ENCODE peak calls at places on chromosomes 7 and 10, in eight cellular contexts. E is AG10803, B is hepatocyte, C is endodermal cell, X is cardiac muscle cell, J is fibroblast of pulmonary artery, W is cardiac fibroblast, M is osteocyte. A is an unnamed sample.

GRCh38 chr7:30697716-30698460 is 15.6 kb upstream of the CRHR2 start:
- DNase-seq in C (peak), J (no peak), E (no peak), M (no peak), W (no peak), X (no peak), B (no peak), A (peak)

GRCh38 chr7:19709249-19709578 is 377 bp upstream of the POLR1F start:
- DNase-seq in M (no peak), W (no peak), B (no peak), X (no peak), C (no peak), E (no peak), J (no peak), A (no peak)

GRCh38 chr10:122454603-122455080 is at the start of gene ARMS2:
- DNase-seq in B (no peak), C (no peak), W (no peak), M (no peak), J (no peak), E (no peak), X (no peak), A (no peak)

GRCh38 chr7:21850531-21851285 is 95.0 kb downstream of the CDCA7L start:
- DNase-seq in C (no peak), M (no peak), B (no peak), E (peak), J (peak), W (peak), X (no peak), A (peak)

GRCh38 chr10:60348982-60349381 is 40.7 kb downstream of the ANK3 start:
- DNase-seq in W (peak), X (peak), J (peak), M (no peak), B (no peak), E (peak), C (no peak), A (no peak)

GRCh38 chr7:101625076-101625914 is 3.8 kb downstream of the MYL10 start:
- DNase-seq in X (peak), E (no peak), W (no peak), C (peak), B (no peak), J (peak), M (no peak), A (no peak)

GRCh38 chr10:76981251-76981650 is 656.4 kb downstream of the KCNMA1 start:
- DNase-seq in B (no peak), X (no peak), C (no peak), W (no peak), E (no peak), J (no peak), M (no peak), A (no peak)

GRCh38 chr7:92778972-92779371 is 57.4 kb downstream of the CDK6 start:
- DNase-seq in E (peak), J (peak), W (peak), X (peak), B (no peak), M (no peak), C (no peak), A (no peak)

GRCh38 chr7:43232376-43232775 is 119.9 kb downstream of the HECW1 start:
- DNase-seq in E (no peak), M (no peak), J (no peak), X (peak), W (no peak), C (no peak), B (no peak), A (no peak)

GRCh38 chr10:89975716-89976243 is 274.4 kb downstream of the KIF20B start:
- DNase-seq in X (no peak), J (no peak), C (no peak), W (no peak), M (no peak), E (no peak), B (no peak), A (no peak)

GRCh38 chr10:5971886-5972285 is 5.5 kb downstream of the IL15RA start:
- DNase-seq in E (peak), C (no peak), B (no peak), X (peak), J (peak), W (no peak), M (peak), A (no peak)

GRCh38 chr7:40883826-40884225 is 749.0 kb downstream of the SUGCT start:
- DNase-seq in M (no peak), J (no peak), E (no peak), C (no peak), X (no peak), B (no peak), W (no peak), A (no peak)

GRCh38 chr7:115649429-115649828 is 381.1 kb downstream of the TFEC start:
- DNase-seq in B (no peak), J (no peak), M (no peak), W (no peak), X (no peak), E (no peak), C (no peak), A (no peak)

GRCh38 chr10:103921750-103922195 is 3.8 kb upstream of the STN1 start:
- DNase-seq in J (peak), M (no peak), C (peak), B (peak), X (peak), W (peak), E (no peak), A (no peak)

GRCh38 chr7:36736827-36737211 is 12.5 kb upstream of the AOAH start:
- DNase-seq in C (no peak), E (no peak), B (no peak), W (no peak), M (no peak), X (no peak), J (no peak), A (no peak)

GRCh38 chr7:20330176-20330796 is 414 bp upstream of the ITGB8 start:
- DNase-seq in B (peak), X (peak), J (peak), C (peak), M (peak), W (peak), E (peak), A (peak)

GRCh38 chr7:148567524-148567923 is 23.0 kb upstream of the C7orf33 start:
- DNase-seq in B (no peak), X (no peak), W (no peak), M (no peak), C (peak), E (no peak), J (no peak), A (no peak)

GRCh38 chr7:47190462-47190861 is 391.4 kb downstream of the TNS3 start:
- DNase-seq in E (no peak), C (peak), M (peak), X (no peak), B (no peak), W (no peak), J (no peak), A (no peak)

GRCh38 chr7:45717537-45718235 is 143.5 kb downstream of the ADCY1 start:
- DNase-seq in W (no peak), X (no peak), M (no peak), C (no peak), E (no peak), B (no peak), J (no peak), A (no peak)

GRCh38 chr7:55594870-55595269 is 22.6 kb upstream of the VOPP1 start:
- DNase-seq in E (no peak), W (no peak), M (no peak), C (no peak), X (no peak), J (no peak), B (no peak), A (no peak)

GRCh38 chr7:55594414-55594813 is 22.1 kb upstream of the VOPP1 start:
- DNase-seq in C (peak), E (no peak), M (no peak), J (no peak), X (no peak), W (no peak), B (no peak), A (no peak)

GRCh38 chr7:55592492-55592891 is 20.2 kb upstream of the VOPP1 start:
- DNase-seq in B (no peak), W (no peak), J (no peak), M (no peak), E (no peak), C (no peak), X (no peak), A (no peak)

GRCh38 chr7:55593172-55593514 is 20.8 kb upstream of the VOPP1 start:
- DNase-seq in E (no peak), C (peak), B (no peak), J (no peak), W (no peak), M (no peak), X (no peak), A (no peak)

GRCh38 chr7:55593515-55594318 is 21.4 kb upstream of the VOPP1 start:
- DNase-seq in J (peak), M (no peak), B (peak), C (peak), E (peak), W (peak), X (peak), A (no peak)
- TF ChIP-seq CTCF in J (peak), M (peak), B (peak), C (peak), E (peak), W (peak), X (peak), A (peak)

DNA sequence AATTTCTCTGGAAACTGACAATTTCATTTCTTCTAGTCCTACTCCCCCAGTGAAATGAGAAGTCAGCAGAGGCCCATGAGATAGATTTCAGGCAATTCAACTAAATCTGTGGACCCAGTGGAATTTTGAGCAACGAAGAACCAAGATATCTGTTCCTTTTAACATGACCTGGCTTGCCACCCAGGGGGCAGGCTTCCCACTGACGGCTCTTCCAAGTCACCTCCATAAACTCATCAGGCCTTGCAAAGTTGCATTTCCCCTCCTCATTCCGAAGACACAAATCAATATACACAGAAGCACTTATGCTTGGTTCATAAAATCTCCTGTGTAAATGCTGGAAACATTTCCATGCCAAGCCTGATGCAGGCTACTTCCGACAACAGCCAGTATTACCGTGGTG is 1.8 kb downstream of the FRMD4A start:
- DNase-seq in J (no peak), B (no peak), C (peak), E (no peak), X (no peak), M (no peak), W (no peak), A (no peak)
- TF ChIP-seq CTCF in J (no peak), B (no peak), C (peak), E (no peak), X (no peak), M (no peak), W (no peak), A (no peak)

GRCh38 chr10:4470231-4470840 is 355.7 kb upstream of the AKR1E2 start:
- DNase-seq in C (no peak), J (peak), W (peak), B (no peak), X (peak), M (no peak), E (peak), A (no peak)
- TF ChIP-seq CTCF in C (no peak), J (peak), W (no peak), B (no peak), X (no peak), M (no peak), E (no peak), A (no peak)

DNA sequence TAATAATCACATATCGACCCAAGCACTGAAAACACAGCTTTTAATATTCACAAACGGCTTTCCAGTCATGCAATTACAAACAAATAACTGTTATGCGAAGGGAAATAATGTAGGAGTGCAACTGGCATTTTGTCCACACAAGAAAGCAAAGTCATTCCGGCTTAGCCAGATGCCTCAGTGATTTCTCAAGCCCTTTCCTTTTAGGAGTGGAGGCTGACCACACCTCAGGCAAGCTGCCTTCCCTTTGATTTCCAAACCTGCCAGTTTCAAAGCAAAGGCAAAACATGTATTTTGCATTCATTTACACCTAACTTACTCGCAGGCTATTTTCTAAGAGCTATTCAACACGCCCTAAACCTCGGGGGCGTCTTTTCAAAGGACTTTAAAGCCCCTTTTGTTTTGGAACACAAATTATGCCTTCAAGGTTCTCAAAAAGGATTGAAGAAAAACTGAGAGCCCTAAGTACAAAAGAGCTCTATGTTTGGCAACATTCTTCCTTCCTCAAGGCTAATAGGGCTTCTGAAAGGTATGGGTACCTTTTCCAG is 109.6 kb downstream of the CPXM2 start:
- DNase-seq in W (no peak), E (peak), J (no peak), M (no peak), C (peak), X (no peak), B (no peak), A (no peak)
- TF ChIP-seq CTCF in W (no peak), E (no peak), J (no peak), M (no peak), C (no peak), X (no peak), B (no peak), A (no peak)

DNA sequence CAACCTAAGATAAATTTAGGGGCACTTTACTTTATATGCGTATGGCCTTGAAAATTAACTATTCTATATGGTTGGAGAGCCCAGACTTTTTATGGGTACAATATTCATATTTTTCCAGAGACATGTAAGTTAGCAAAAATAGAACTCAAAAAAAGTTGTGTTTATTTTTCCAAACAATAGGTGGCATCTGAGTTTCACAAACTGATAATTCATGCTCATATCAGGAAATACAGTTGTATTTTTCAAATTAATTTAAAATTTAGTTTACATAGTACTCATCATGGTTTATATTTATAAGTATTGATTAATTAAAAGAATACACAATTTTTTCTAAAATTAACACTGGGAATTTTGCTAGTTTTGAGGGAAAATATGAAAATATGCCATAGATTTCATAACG is 34.6 kb downstream of the ANKRD7 start:
- DNase-seq in W (no peak), M (no peak), J (peak), B (no peak), E (no peak), X (peak), C (no peak), A (no peak)
- TF ChIP-seq CTCF in W (no peak), M (peak), J (no peak), B (peak), E (no peak), X (no peak), C (no peak), A (no peak)

GRCh38 chr7:131267631-131268030 is 60.0 kb upstream of the MKLN1 start:
- DNase-seq in W (no peak), M (no peak), X (no peak), J (no peak), C (no peak), E (peak), B (no peak), A (no peak)
- TF ChIP-seq CTCF in W (no peak), M (no peak), X (no peak), J (no peak), C (no peak), E (no peak), B (no peak), A (no peak)

GRCh38 chr10:50417486-50417905 is 166.2 kb upstream of the ASAH2 start:
- DNase-seq in W (peak), B (no peak), M (no peak), E (peak), C (no peak), J (peak), X (no peak), A (no peak)

GRCh38 chr10:50415292-50415691 is 164.0 kb upstream of the ASAH2 start:
- DNase-seq in E (peak), B (no peak), J (no peak), X (no peak), C (no peak), W (no peak), M (no peak), A (no peak)

GRCh38 chr10:50416885-50417284 is 165.6 kb upstream of the ASAH2 start:
- DNase-seq in E (no peak), J (no peak), X (no peak), B (no peak), M (no peak), C (no peak), W (peak), A (no peak)

GRCh38 chr10:50417906-50418697 is 166.8 kb upstream of the ASAH2 start:
- DNase-seq in W (peak), M (peak), J (peak), X (peak), E (peak), B (peak), C (peak), A (peak)

GRCh38 chr10:50416181-50416824 is 165.0 kb upstream of the ASAH2 start:
- DNase-seq in B (no peak), W (peak), J (peak), X (no peak), E (peak), C (no peak), M (no peak), A (no peak)
- TF ChIP-seq CTCF in B (no peak), W (peak), J (peak), X (no peak), E (peak), C (no peak), M (peak), A (no peak)

GRCh38 chr10:74153676-74154075 is 2.7 kb downstream of the ADK start:
- DNase-seq in X (peak), M (no peak), C (no peak), J (no peak), B (no peak), E (no peak), W (no peak), A (no peak)

GRCh38 chr10:74150151-74151056 is at the start of gene AP3M1:
- DNase-seq in M (peak), E (no peak), B (peak), J (no peak), C (peak), X (no peak), W (no peak), A (no peak)

GRCh38 chr10:74151057-74151878 is at the start of gene ADK:
- DNase-seq in E (peak), C (peak), W (peak), M (peak), J (peak), X (peak), B (peak), A (peak)

GRCh38 chr10:74151879-74152722 is 1.1 kb downstream of the ADK start:
- DNase-seq in B (no peak), J (no peak), X (no peak), C (no peak), W (no peak), M (no peak), E (no peak), A (no peak)

DNA sequence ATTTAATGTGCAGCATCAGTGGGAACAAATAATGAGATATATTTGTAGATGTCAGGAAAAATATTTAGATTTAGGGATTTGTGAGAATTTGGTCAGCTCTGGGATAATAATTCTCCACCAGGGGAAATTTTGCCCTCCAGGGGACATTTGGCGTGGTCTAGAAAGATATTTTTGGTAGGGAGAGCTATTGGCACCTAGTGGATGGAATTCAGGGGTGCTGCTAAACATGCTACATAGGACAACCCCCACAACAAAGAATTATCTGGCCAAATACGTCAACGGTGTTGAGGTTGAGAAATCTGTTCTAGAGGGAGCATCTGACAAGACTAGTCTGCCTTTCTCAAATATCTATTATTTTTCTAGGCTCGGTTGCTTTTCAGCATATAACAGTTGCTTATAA is 2.1 kb downstream of the ADK start:
- DNase-seq in C (no peak), X (peak), J (peak), M (no peak), E (peak), W (peak), B (no peak), A (no peak)
- TF ChIP-seq CTCF in C (peak), X (peak), J (peak), M (peak), E (peak), W (peak), B (peak), A (peak)

A was measured in HFF-Myc.